ENCODE peak calls at places on chromosomes 13 and 19, in seven cellular contexts. M is GM12891, W is H1, R is SK-N-SH, Q is GM12892, V is K562, N is GM12878. L is an unnamed sample.

GRCh38 chr13:26663801-26664200 is 96.8 kb downstream of the GPR12 start:
- DNase-seq in M (no peak), W (no peak), R (no peak), Q (no peak), V (no peak), N (no peak), L (no peak)

GRCh38 chr13:64819081-64819480 is 2411.1 kb downstream of the PCDH9 start:
- DNase-seq in M (no peak), W (no peak), R (no peak), Q (no peak), V (no peak), N (no peak), L (no peak)

GRCh38 chr13:109509154-109509905 is 277.1 kb downstream of the IRS2 start:
- DNase-seq in M (no peak), W (no peak), R (no peak), Q (no peak), V (no peak), N (no peak), L (no peak)

GRCh38 chr19:3479177-3479818 is 1.0 kb downstream of the SMIM24 start:
- DNase-seq in M (no peak), W (no peak), R (peak), Q (no peak), V (peak), N (no peak), L (no peak)

GRCh38 chr19:33456845-33457220 is 64.8 kb downstream of the PEPD start:
- DNase-seq in M (no peak), W (no peak), R (no peak), Q (no peak), V (no peak), N (no peak), L (no peak)

GRCh38 chr19:32876919-32877285 is 7.3 kb upstream of the SLC7A9 start:
- DNase-seq in M (no peak), W (no peak), R (no peak), Q (no peak), V (no peak), N (no peak), L (no peak)

GRCh38 chr13:105410602-105411001 is 1124.9 kb downstream of the EFNB2 start:
- DNase-seq in M (no peak), W (peak), R (peak), Q (no peak), V (peak), N (no peak), L (peak)

GRCh38 chr13:30676672-30677071 is 58.7 kb upstream of the ALOX5AP start:
- DNase-seq in M (no peak), W (no peak), R (no peak), Q (no peak), V (no peak), N (no peak), L (peak)

GRCh38 chr13:93248627-93249047 is 22.0 kb downstream of the GPC6 start:
- DNase-seq in M (no peak), W (no peak), R (peak), Q (no peak), V (no peak), N (no peak), L (peak)

GRCh38 chr13:71806885-71807284 is 60.1 kb downstream of the DACH1 start:
- DNase-seq in M (no peak), W (no peak), R (no peak), Q (no peak), V (no peak), N (no peak), L (no peak)

GRCh38 chr13:105846923-105847322 is 688.5 kb downstream of the EFNB2 start:
- DNase-seq in M (no peak), W (no peak), R (no peak), Q (no peak), V (no peak), N (no peak), L (no peak)

GRCh38 chr13:50255639-50256038 is 240.4 kb downstream of the KCNRG start:
- DNase-seq in M (no peak), W (no peak), R (no peak), Q (no peak), V (no peak), N (no peak), L (no peak)

GRCh38 chr19:28710278-28710677 is 502.7 kb downstream of the UQCRFS1 start:
- DNase-seq in M (no peak), W (no peak), R (peak), Q (no peak), V (peak), N (peak), L (peak)

GRCh38 chr13:65149687-65150086 is 2080.4 kb downstream of the PCDH9 start:
- DNase-seq in M (no peak), W (no peak), R (no peak), Q (no peak), V (no peak), N (no peak), L (no peak)

DNA sequence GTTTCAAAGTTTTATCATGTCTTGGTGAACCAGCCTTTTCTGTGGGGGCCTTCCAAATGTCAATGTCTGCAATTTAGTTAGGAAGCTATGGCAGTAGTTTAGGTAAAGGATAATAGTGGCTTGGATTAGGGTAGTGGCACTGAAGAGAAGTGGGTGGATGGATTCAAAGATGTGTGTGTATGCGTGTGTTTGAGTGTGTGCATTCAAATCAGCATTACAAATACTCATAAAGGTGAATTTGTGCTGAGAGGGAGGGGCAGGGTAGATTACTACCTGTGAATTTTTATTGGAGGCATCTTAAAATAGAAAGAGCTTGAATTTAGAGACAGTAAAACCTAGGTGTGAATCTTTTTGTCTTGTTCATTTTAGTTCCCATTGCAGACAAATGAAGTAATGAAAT is 16.9 kb downstream of the NDFIP2 start:
- DNase-seq in M (no peak), W (no peak), R (no peak), Q (no peak), V (no peak), N (no peak), L (no peak)
- TF ChIP-seq TAF1 in M (no peak), W (no peak), R (no peak), Q (no peak), V (no peak), N (no peak), L (no peak)

DNA sequence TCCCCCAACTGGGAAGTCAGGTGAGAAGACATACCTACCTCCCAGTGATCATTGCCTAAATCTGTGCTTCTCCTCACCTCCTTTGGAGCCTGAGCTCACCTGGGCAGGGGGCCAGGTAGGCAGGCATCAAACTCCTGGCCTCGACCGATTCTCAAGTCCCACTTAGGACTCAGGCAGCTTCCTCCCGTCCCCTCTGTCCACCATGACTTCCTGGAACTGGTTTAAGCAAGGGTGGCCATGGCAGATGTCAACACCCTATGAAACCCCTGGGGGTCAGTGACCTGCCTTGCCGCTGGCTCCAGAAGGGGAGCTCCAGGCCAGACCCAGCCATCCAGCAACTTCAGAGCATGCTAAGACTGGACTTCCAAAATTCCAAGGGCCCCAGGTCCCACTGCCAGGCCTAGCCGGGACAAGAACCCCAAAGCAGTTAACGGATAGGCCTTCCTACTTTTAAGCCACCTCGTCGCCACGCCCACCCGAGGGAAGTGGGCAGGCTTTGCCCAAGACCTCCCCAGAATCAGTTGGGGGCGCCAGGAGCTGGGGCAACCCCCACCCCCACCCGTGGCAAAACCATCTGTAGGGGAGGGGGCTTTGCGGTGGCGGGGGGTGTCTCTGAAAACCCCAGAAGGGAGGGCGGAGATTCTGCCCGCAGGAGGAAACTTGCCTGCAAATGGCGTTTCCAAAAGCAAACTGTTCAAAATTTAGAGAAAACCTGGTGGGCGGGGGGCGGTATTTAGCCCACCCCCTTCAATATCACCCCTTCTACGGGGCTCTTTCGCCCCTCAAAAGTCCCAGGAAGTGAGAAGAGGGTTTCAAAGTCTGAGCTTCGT is 657 bp downstream of the PLIN3 start:
- DNase-seq in M (no peak), W (no peak), R (peak), Q (peak), V (peak), N (no peak), L (peak)
- TF ChIP-seq TAF1 in M (no peak), W (no peak), R (no peak), Q (no peak), V (no peak), N (no peak), L (no peak)

DNA sequence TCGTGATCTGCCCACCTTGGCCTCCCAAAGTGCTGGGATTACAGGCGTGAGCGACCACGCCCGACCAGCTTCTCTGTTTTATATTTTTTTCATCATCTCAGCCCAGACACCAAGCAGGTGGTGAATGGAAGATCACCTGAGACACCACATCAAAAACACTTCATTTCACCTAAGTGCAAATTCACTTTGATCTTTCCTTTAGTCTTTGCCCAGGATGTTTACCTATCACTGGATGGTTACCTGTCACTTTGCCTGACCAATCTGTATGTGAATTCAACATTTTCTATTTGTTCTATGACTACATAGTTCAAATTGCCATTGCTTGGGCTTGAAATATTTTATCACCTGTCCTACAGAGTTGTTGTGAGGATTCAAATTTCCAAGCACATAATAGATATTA is 65.7 kb downstream of the PAN3 start:
- DNase-seq in M (no peak), W (no peak), R (no peak), Q (no peak), V (no peak), N (no peak), L (peak)
- TF ChIP-seq TAF1 in M (no peak), W (no peak), R (no peak), Q (no peak), V (no peak), N (no peak), L (no peak)

GRCh38 chr13:84844473-84844872 is 954.7 kb downstream of the SLITRK6 start:
- DNase-seq in M (no peak), W (no peak), R (peak), Q (no peak), V (no peak), N (no peak), L (peak)
- TF ChIP-seq TAF1 in M (no peak), W (no peak), R (no peak), Q (no peak), V (no peak), N (no peak), L (no peak)

GRCh38 chr19:13859361-13859880 is 17.5 kb upstream of the NANOS3 start:
- DNase-seq in M (no peak), W (no peak), R (peak), Q (no peak), V (no peak), N (no peak), L (no peak)
- TF ChIP-seq TAF1 in M (no peak), W (no peak), R (no peak), Q (no peak), V (no peak), N (no peak), L (no peak)

GRCh38 chr13:90640976-90641375 is 706.5 kb upstream of the MIR17HG start:
- DNase-seq in M (no peak), W (no peak), R (no peak), Q (no peak), V (no peak), N (no peak), L (no peak)
- TF ChIP-seq TAF1 in M (no peak), W (no peak), R (no peak), Q (no peak), V (no peak), N (no peak), L (no peak)

DNA sequence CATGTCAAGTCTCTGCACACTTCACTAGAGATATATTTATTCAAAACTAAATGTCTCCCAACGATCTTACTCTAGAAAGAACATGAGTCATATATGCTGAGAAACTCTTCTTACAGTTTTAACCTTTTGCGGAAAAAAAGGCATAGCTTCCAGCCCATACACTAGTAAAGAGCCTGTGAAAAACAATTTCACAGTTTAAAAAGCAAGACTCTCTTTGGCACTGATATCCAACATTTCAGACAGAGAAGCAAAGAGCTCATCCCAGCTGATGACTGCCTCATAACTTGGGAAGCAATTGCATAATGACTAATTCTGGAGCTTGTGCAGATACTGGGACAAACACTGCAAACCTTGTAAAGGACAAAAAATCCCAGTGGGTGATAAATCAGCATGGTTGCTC is 88.0 kb downstream of the ENOX1 start:
- DNase-seq in M (no peak), W (no peak), R (no peak), Q (no peak), V (no peak), N (no peak), L (no peak)
- TF ChIP-seq TAF1 in M (no peak), W (no peak), R (no peak), Q (no peak), V (no peak), N (no peak), L (no peak)

L was measured in HepG2.